ENCODE peak calls at places on chromosomes 12 and 14, in eight cellular contexts. W is Panc1, K is body of pancreas, N is sigmoid colon, M is PC-3, B is upper lobe of right lung, Q is lung, R is pancreas. E is an unnamed sample.

GRCh38 chr12:26135010-26135420 is 10.2 kb upstream of the BHLHE41 start:
- DNase-seq in N (no peak), B (peak; percentile 93), K (peak; percentile 90), W (no peak), Q (peak; percentile 95), M (peak; percentile 31), R (peak; percentile 74), E (no peak)

GRCh38 chr14:50335989-50336391 is 23.9 kb downstream of the DMAC2L start:
- DNase-seq in K (peak; percentile 45), M (no peak), R (no peak), B (no peak), Q (no peak), N (no peak), W (no peak), E (peak; percentile 20)

GRCh38 chr12:85872497-85873091 is 1.5 kb upstream of the NTS start:
- DNase-seq in K (peak; percentile 11), Q (no peak), N (no peak), M (peak; percentile 81), B (no peak), W (peak; percentile 28), R (no peak), E (peak; percentile 70)

GRCh38 chr14:51750542-51750941 is 98.8 kb downstream of the FRMD6 start:
- DNase-seq in M (no peak), B (no peak), N (no peak), W (no peak), Q (no peak), R (no peak), K (no peak), E (no peak)

GRCh38 chr12:42094277-42094676 is 50.4 kb downstream of the GXYLT1 start:
- DNase-seq in M (peak; percentile 39), R (no peak), K (no peak), N (no peak), B (no peak), W (no peak), Q (no peak), E (peak; percentile 39)

GRCh38 chr14:38309522-38310262 is 53.8 kb upstream of the CLEC14A start:
- DNase-seq in M (no peak), N (no peak), B (no peak), K (no peak), Q (no peak), W (no peak), R (no peak), E (no peak)

GRCh38 chr14:47227051-47227600 is 448.3 kb downstream of the MDGA2 start:
- DNase-seq in Q (no peak), B (no peak), K (no peak), N (no peak), M (no peak), W (no peak), R (no peak), E (no peak)

GRCh38 chr12:52168019-52168717 is 23.6 kb downstream of the KRT80 start:
- DNase-seq in R (no peak), K (no peak), B (no peak), W (no peak), M (peak; percentile 61), N (no peak), Q (no peak), E (no peak)

GRCh38 chr14:100606687-100607610 is 19.7 kb upstream of the BEGAIN start:
- DNase-seq in B (peak; percentile 40), Q (no peak), N (peak; percentile 30), K (no peak), W (no peak), R (peak; percentile 6), M (no peak), E (no peak)

GRCh38 chr12:114974333-114974732 is 290.4 kb upstream of the TBX3 start:
- DNase-seq in N (no peak), W (no peak), B (no peak), K (no peak), Q (no peak), R (no peak), M (no peak), E (no peak)

GRCh38 chr12:127595506-127595905 is 671.5 kb upstream of the TMEM132C start:
- DNase-seq in R (no peak), Q (no peak), N (no peak), M (no peak), B (no peak), K (no peak), W (no peak), E (no peak)

GRCh38 chr12:65294863-65295262 is 16.4 kb downstream of the MSRB3 start:
- DNase-seq in W (no peak), R (no peak), K (no peak), Q (no peak), N (no peak), B (no peak), M (no peak), E (no peak)

GRCh38 chr12:43764528-43764927 is 5.8 kb downstream of the IRAK4 start:
- DNase-seq in M (no peak), B (no peak), K (no peak), W (no peak), N (no peak), Q (no peak), R (no peak), E (no peak)

GRCh38 chr14:58469309-58469708 is 41.8 kb downstream of the KIAA0586 start:
- DNase-seq in M (no peak), R (no peak), W (no peak), Q (no peak), B (no peak), N (no peak), K (no peak), E (no peak)
- H3K36me3 ChIP-seq in M (peaks cover 29% of the 10 kb centered on the region), R (peaks cover 8% of the 10 kb centered on the region), W (peaks cover 4% of the 10 kb centered on the region), Q (peaks cover 26% of the 10 kb centered on the region), B (peaks cover 50% of the 10 kb centered on the region), N (peaks cover 79% of the 10 kb centered on the region), K (no peaks in the 10 kb centered on the region), E (peaks cover 22% of the 10 kb centered on the region)

GRCh38 chr12:123749355-123749754 is 12.7 kb upstream of the DNAH10 start:
- DNase-seq in R (no peak), Q (no peak), B (no peak), W (no peak), K (no peak), N (no peak), M (no peak), E (no peak)

GRCh38 chr12:123752046-123752445 is 10.1 kb upstream of the DNAH10 start:
- DNase-seq in B (no peak), W (no peak), Q (no peak), R (no peak), N (no peak), M (no peak), K (no peak), E (no peak)

GRCh38 chr12:123750159-123750656 is 11.9 kb upstream of the DNAH10 start:
- DNase-seq in R (no peak), M (no peak), K (no peak), W (no peak), N (no peak), B (no peak), Q (no peak), E (no peak)

GRCh38 chr12:123757555-123757954 is 4.5 kb upstream of the DNAH10 start:
- DNase-seq in K (peak; percentile 48), M (no peak), R (no peak), Q (no peak), N (no peak), W (no peak), B (no peak), E (no peak)

DNA sequence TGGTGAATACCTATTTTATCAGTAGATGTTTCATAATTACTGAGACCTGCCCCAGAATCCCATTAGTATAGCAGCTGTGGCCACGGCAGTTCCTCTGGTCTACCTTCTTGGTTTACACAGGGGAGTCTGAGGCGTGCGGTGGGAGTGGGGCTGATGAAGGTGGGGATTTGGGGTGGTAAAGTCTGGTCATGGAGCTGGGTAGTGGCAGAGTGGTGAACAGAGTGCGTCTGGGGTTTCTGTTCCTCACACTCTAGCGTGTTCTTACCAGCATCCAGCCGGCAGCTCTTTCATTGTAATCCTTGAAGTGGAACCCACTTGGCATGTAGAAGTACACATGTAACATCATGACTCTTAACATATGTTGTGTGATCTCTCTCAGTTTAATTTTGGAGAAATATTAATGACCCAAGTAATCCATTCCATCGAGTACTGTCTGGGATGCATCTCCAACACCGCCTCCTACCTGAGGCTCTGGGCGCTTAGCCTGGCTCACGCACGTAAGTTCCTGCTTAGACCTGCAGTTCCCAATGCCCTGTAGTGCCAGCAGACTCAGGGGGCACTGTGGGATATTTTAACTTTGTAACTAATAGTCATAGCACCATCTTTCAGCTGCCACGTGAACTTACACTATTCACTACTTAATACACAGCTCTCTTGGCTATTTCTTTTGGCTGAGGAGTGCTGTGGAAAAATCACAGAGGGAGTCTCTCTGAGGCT is 7.9 kb upstream of the DNAH10 start:
- DNase-seq in B (no peak), K (no peak), W (no peak), M (no peak), N (no peak), Q (no peak), R (no peak), E (no peak)
- H3K36me3 ChIP-seq in B (peaks cover 65% of the 10 kb centered on the region), K (peaks cover 21% of the 10 kb centered on the region), W (peaks cover 3% of the 10 kb centered on the region), M (peaks cover 26% of the 10 kb centered on the region), N (peaks cover 92% of the 10 kb centered on the region), Q (peaks cover 15% of the 10 kb centered on the region), R (peaks cover 35% of the 10 kb centered on the region), E (peaks cover 14% of the 10 kb centered on the region)

DNA sequence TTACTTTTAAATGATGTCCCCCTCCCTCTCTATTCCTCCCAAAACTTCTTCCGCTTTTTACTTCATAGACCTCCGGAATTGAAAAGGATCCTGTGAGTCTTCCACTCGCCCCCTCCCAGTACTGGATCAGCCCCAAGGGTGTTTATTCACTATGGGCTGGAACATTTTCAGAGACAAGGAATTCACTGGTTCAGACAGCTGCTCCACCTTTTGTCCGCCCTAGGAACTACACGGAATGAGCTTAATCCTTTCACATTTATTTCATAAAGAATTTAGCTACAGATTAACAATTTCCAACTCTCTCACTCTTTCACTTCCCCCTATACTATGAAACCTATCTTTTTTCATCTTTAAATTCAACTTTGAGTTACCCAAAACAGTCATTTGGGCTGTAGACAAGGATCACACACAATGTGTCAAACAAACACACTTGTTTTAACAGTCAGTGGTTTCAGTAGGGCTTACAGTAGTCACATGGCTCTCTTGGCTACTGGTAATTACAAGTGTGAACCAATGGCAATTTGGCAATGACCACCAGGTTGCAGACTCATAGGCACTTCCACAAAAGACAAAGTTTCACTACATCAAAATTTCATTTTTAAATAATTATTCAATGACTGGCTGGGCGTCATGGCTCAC is 20.6 kb downstream of the CNIH1 start:
- DNase-seq in K (peak; percentile 13), Q (no peak), M (peak; percentile 89), B (no peak), R (no peak), N (no peak), W (no peak), E (peak; percentile 56)
- H3K36me3 ChIP-seq in K (no peaks in the 10 kb centered on the region), Q (peaks cover 8% of the 10 kb centered on the region), M (peaks cover 64% of the 10 kb centered on the region), B (peaks cover 2% of the 10 kb centered on the region), R (no peaks in the 10 kb centered on the region), N (peaks cover 20% of the 10 kb centered on the region), W (no peaks in the 10 kb centered on the region), E (peaks cover 10% of the 10 kb centered on the region)

DNA sequence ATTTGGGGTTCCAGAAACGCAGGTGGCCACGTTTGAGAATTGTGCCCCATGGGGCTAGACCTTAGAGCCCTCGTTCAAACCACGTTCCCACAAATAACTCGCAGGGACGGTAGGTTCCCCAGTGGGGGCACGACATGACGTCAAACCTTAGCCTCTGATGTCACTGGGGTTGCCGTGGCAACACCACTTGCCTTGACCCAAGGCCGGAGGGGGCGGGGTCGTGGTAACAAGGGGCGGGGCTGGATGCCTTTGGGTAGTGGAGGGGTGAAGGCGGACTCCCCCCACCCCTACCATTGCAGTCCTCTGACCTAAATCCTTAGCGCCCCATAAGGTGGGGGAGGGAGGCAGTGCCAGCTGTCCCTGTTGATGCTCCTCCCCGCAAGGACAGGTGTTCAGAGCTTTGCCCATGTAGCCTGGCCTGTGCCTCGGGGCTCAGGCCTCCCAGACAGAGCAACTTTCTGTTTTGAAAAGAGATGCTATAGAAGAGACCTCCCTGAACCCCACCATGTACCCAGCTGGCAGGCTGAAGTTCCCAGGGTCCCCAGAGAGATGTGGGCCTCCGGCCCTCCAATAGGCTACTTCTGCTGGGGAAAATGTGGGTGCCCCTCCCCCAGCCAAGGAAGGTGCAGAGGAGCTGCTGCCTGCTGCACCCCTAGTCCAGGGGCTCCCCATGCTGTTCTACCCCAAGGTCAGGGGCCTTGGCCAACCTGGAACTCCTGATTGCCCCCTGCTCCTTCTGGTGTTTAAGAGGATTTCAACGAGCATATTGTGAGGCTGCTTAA is 1.9 kb downstream of the FAM222A start:
- DNase-seq in Q (no peak), B (no peak), K (peak; percentile 52), W (no peak), R (no peak), N (no peak), M (no peak), E (peak; percentile 96)
- H3K36me3 ChIP-seq in Q (no peaks in the 10 kb centered on the region), B (no peaks in the 10 kb centered on the region), K (no peaks in the 10 kb centered on the region), W (no peaks in the 10 kb centered on the region), R (no peaks in the 10 kb centered on the region), N (no peaks in the 10 kb centered on the region), M (no peaks in the 10 kb centered on the region), E (no peaks in the 10 kb centered on the region)